ENCODE peak calls at places on chromosomes 7 and 10, in six cellular contexts. J is activated effector memory CD4-positive, alpha-beta T cell treated with Interleukin-2 at 50 U/mL for 16 hours; E is DMS153; M is left colon; X is Calu3; K is hippocampal formation. C is an unnamed sample.

GRCh38 chr10:114821915-114822770 is 563 bp downstream of the FHIP2A start:
- DNase-seq in J (peak), E (no peak), M (peak), X (peak), K (no peak), C (peak)

GRCh38 chr7:90749774-90750173 is 153.7 kb downstream of the CDK14 start:
- DNase-seq in J (no peak), E (peak), M (no peak), X (no peak), K (no peak), C (no peak)

GRCh38 chr7:125032943-125033342 is 103.3 kb upstream of the POT1 start:
- DNase-seq in J (no peak), E (no peak), M (no peak), X (no peak), K (no peak), C (no peak)

GRCh38 chr7:29189743-29190201 is 4.8 kb upstream of the CHN2 start:
- DNase-seq in J (peak), E (peak), M (peak), X (peak), K (peak), C (peak)

GRCh38 chr7:123494193-123494796 is 40.1 kb downstream of the IQUB start:
- DNase-seq in J (no peak), E (no peak), M (no peak), X (peak), K (peak), C (no peak)

GRCh38 chr7:134662871-134663205 is 16.2 kb downstream of the BPGM start:
- DNase-seq in J (no peak), E (no peak), M (no peak), X (no peak), K (no peak), C (no peak)

GRCh38 chr7:137734221-137734620 is 112.6 kb downstream of the DGKI start:
- DNase-seq in J (no peak), E (no peak), M (no peak), X (no peak), K (no peak), C (no peak)

GRCh38 chr10:9301148-9301547 is 1246.7 kb downstream of the GATA3 start:
- DNase-seq in J (no peak), E (no peak), M (no peak), X (peak), K (peak), C (no peak)

GRCh38 chr7:13904689-13905088 is 84.8 kb downstream of the ETV1 start:
- DNase-seq in J (no peak), E (no peak), M (no peak), X (no peak), K (no peak), C (no peak)

GRCh38 chr7:31125171-31125570 is 73.1 kb downstream of the ADCYAP1R1 start:
- DNase-seq in J (no peak), E (no peak), M (no peak), X (no peak), K (no peak), C (no peak)

GRCh38 chr7:143003393-143004051 is 23.4 kb downstream of the OR9A2 start:
- DNase-seq in J (no peak), E (no peak), M (no peak), X (peak), K (peak), C (no peak)

GRCh38 chr10:55163388-55163972 is 362.4 kb upstream of the PCDH15 start:
- DNase-seq in J (no peak), E (no peak), M (no peak), X (no peak), K (no peak), C (no peak)

GRCh38 chr10:122152544-122152943 is 118.6 kb upstream of the BTBD16 start:
- DNase-seq in J (no peak), E (peak), M (peak), X (no peak), K (peak), C (peak)

GRCh38 chr10:119421887-119422684 is 120.4 kb downstream of the RGS10 start:
- DNase-seq in J (no peak), E (no peak), M (no peak), X (no peak), K (no peak), C (no peak)

GRCh38 chr7:106354822-106355221 is 70.0 kb upstream of the NAMPT start:
- DNase-seq in J (no peak), E (no peak), M (no peak), X (no peak), K (no peak), C (no peak)

GRCh38 chr10:23343591-23344225 is 889 bp downstream of the C10orf67 start:
- DNase-seq in J (peak), E (peak), M (peak), X (peak), K (peak), C (peak)

GRCh38 chr7:36278767-36279171 is 110.9 kb upstream of the ANLN start:
- DNase-seq in J (no peak), E (no peak), M (peak), X (no peak), K (no peak), C (no peak)

GRCh38 chr10:119403927-119404326 is 138.6 kb downstream of the RGS10 start:
- DNase-seq in J (no peak), E (no peak), M (no peak), X (no peak), K (no peak), C (no peak)

GRCh38 chr10:110893559-110894179 is 21.9 kb downstream of the PDCD4 start:
- DNase-seq in J (no peak), E (peak), M (no peak), X (no peak), K (peak), C (no peak)

GRCh38 chr10:78780551-78780961 is 288.2 kb upstream of the ZMIZ1 start:
- DNase-seq in J (no peak), E (no peak), M (no peak), X (no peak), K (no peak), C (peak)

GRCh38 chr7:27161214-27161720 is 4.1 kb downstream of the HOXA9 start:
- DNase-seq in J (no peak), E (no peak), M (peak), X (no peak), K (no peak), C (peak)

GRCh38 chr7:70380315-70381027 is 751.5 kb upstream of the GALNT17 start:
- DNase-seq in J (no peak), E (no peak), M (peak), X (no peak), K (no peak), C (no peak)

GRCh38 chr10:34058922-34059614 is 724.6 kb upstream of the NRP1 start:
- DNase-seq in J (no peak), E (no peak), M (no peak), X (no peak), K (peak), C (no peak)

GRCh38 chr10:32054087-32054486 is 2.1 kb downstream of the KIF5B start:
- DNase-seq in J (no peak), E (no peak), M (peak), X (no peak), K (peak), C (no peak)

GRCh38 chr7:16905300-16906044 is 23.7 kb upstream of the AGR3 start:
- DNase-seq in J (no peak), E (no peak), M (no peak), X (no peak), K (no peak), C (no peak)

C was measured in Peyer's patch.